ENCODE peak calls at places on chromosomes 16 and 17, in ten cellular contexts. M, Y, O, J, E, X, R, I, N and U are unnamed samples.

GRCh38 chr17:17050346-17051345 is 8.4 kb downstream of the MPRIP start:
- DNase-seq in M (no peak), Y (no peak), O (no peak), J (no peak), E (no peak), X (no peak), R (no peak), I (no peak), N (no peak), U (no peak)

GRCh38 chr17:81512984-81513668 is 527 bp upstream of the ACTG1 start:
- DNase-seq in M (no peak), Y (peak), O (peak), J (peak), E (peak), X (peak), R (peak), I (peak), N (peak), U (no peak)

GRCh38 chr16:12236491-12237030 is 260.0 kb downstream of the SNX29 start:
- DNase-seq in M (no peak), Y (no peak), O (no peak), J (no peak), E (no peak), X (no peak), R (no peak), I (no peak), N (no peak), U (no peak)

GRCh38 chr17:82875418-82875856 is 35.6 kb upstream of the ZNF750 start:
- DNase-seq in M (no peak), Y (no peak), O (peak), J (no peak), E (no peak), X (no peak), R (no peak), I (no peak), N (no peak), U (no peak)

GRCh38 chr16:66539628-66540469 is 10.1 kb downstream of the TK2 start:
- DNase-seq in M (no peak), Y (no peak), O (no peak), J (no peak), E (no peak), X (no peak), R (no peak), I (no peak), N (no peak), U (no peak)

GRCh38 chr17:49290690-49291326 is 60.2 kb upstream of the PHOSPHO1 start:
- DNase-seq in M (peak), Y (peak), O (peak), J (peak), E (peak), X (no peak), R (no peak), I (no peak), N (no peak), U (no peak)

GRCh38 chr17:68512967-68513474 is 791 bp downstream of the PRKAR1A start:
- DNase-seq in M (peak), Y (peak), O (peak), J (peak), E (no peak), X (peak), R (peak), I (peak), N (no peak), U (no peak)

GRCh38 chr17:78407387-78407990 is 29.0 kb downstream of the PGS1 start:
- DNase-seq in M (no peak), Y (no peak), O (no peak), J (no peak), E (no peak), X (no peak), R (no peak), I (no peak), N (no peak), U (peak)

GRCh38 chr17:10013360-10014112 is 108.5 kb upstream of the RCVRN start:
- DNase-seq in M (no peak), Y (no peak), O (no peak), J (no peak), E (no peak), X (no peak), R (no peak), I (no peak), N (no peak), U (no peak)

GRCh38 chr16:86198201-86199118 is 299.5 kb downstream of the IRF8 start:
- DNase-seq in M (no peak), Y (no peak), O (no peak), J (no peak), E (no peak), X (no peak), R (no peak), I (no peak), N (no peak), U (no peak)

GRCh38 chr17:77555741-77556291 is 402.7 kb upstream of the TNRC6C start:
- DNase-seq in M (no peak), Y (no peak), O (no peak), J (no peak), E (no peak), X (no peak), R (no peak), I (peak), N (peak), U (no peak)

GRCh38 chr16:87435399-87436224 is 43.5 kb downstream of the MAP1LC3B start:
- DNase-seq in M (peak), Y (peak), O (no peak), J (peak), E (no peak), X (no peak), R (no peak), I (no peak), N (no peak), U (no peak)

GRCh38 chr17:12282056-12282455 is 261.4 kb downstream of the MAP2K4 start:
- DNase-seq in M (no peak), Y (peak), O (no peak), J (peak), E (no peak), X (no peak), R (no peak), I (no peak), N (no peak), U (no peak)

GRCh38 chr16:49464877-49465504 is 91.4 kb downstream of the C16orf78 start:
- DNase-seq in M (no peak), Y (no peak), O (peak), J (no peak), E (peak), X (no peak), R (peak), I (peak), N (no peak), U (no peak)